ENCODE peak calls at places on chromosomes 12 and 14, in six cellular contexts. B is HL-60; D is small intestine; L is neural progenitor cell; Z is Peyer's patch; K is CD8-positive, alpha-beta memory T cell. P is an unnamed sample.

GRCh38 chr12:110537605-110538409 is 35.7 kb downstream of the RAD9B start:
- DNase-seq in K (no peak), B (no peak), L (no peak), Z (peak), D (peak), P (peak)

GRCh38 chr12:99498756-99499155 is 148.8 kb upstream of the GARIN6 start:
- DNase-seq in K (no peak), L (no peak), B (no peak), Z (no peak), D (no peak), P (no peak)

GRCh38 chr14:73252491-73253322 is 15.4 kb downstream of the PAPLN start:
- DNase-seq in Z (peak), L (no peak), D (no peak), B (no peak), K (no peak), P (no peak)

GRCh38 chr12:51898937-51899336 is 8.4 kb upstream of the ACVRL1 start:
- DNase-seq in B (no peak), L (no peak), Z (no peak), D (no peak), K (no peak), P (no peak)

GRCh38 chr12:46825526-46826414 is at the start of gene SLC38A4:
- DNase-seq in K (no peak), B (no peak), Z (peak), D (peak), L (peak), P (peak)

GRCh38 chr14:29906256-29906885 is 21.3 kb downstream of the PRKD1 start:
- DNase-seq in L (no peak), D (no peak), Z (no peak), K (no peak), B (no peak), P (no peak)

GRCh38 chr12:130249376-130249775 is 87.1 kb downstream of the FZD10 start:
- DNase-seq in B (no peak), D (no peak), K (no peak), Z (no peak), L (no peak), P (no peak)

GRCh38 chr12:19220205-19220604 is 90.7 kb downstream of the PLEKHA5 start:
- DNase-seq in Z (no peak), B (no peak), K (no peak), D (no peak), L (no peak), P (no peak)

GRCh38 chr12:93729934-93730333 is 52.8 kb downstream of the CRADD start:
- DNase-seq in B (no peak), Z (no peak), K (no peak), D (no peak), L (no peak), P (no peak)

GRCh38 chr12:114759635-114760034 is 75.7 kb upstream of the TBX3 start:
- DNase-seq in D (no peak), B (no peak), L (no peak), Z (no peak), K (no peak), P (no peak)

GRCh38 chr12:50085615-50085928 is 430 bp downstream of the SMARCD1 start:
- DNase-seq in L (no peak), Z (no peak), B (no peak), D (no peak), K (no peak), P (no peak)

GRCh38 chr12:110042260-110042659 is 6.1 kb downstream of the C12orf76 start:
- DNase-seq in K (no peak), B (no peak), D (no peak), Z (no peak), L (no peak), P (peak)

GRCh38 chr12:20508962-20509361 is 140.6 kb downstream of the PDE3A start:
- DNase-seq in Z (no peak), B (no peak), K (no peak), L (no peak), D (no peak), P (no peak)

GRCh38 chr14:81172881-81173280 is 47.9 kb downstream of the GTF2A1 start:
- DNase-seq in Z (no peak), D (no peak), L (no peak), B (no peak), K (no peak), P (no peak)

GRCh38 chr14:20350280-20350679 is 6.8 kb downstream of the PARP2 start:
- DNase-seq in D (no peak), Z (no peak), B (no peak), L (no peak), K (no peak), P (no peak)

GRCh38 chr14:62125793-62126192 is 363.6 kb downstream of the SNAPC1 start:
- DNase-seq in L (no peak), K (no peak), B (no peak), D (no peak), Z (no peak), P (no peak)
- H3K27ac ChIP-seq in L (no peak), K (no peak), B (no peak), D (no peak), Z (no peak), P (no peak)

GRCh38 chr12:102356690-102357089 is 123.7 kb downstream of the IGF1 start:
- DNase-seq in Z (no peak), B (no peak), K (no peak), L (no peak), D (no peak), P (no peak)
- H3K27ac ChIP-seq in Z (no peak), B (no peak), K (no peak), L (no peak), D (no peak), P (no peak)

GRCh38 chr12:68833508-68833907 is 25.5 kb downstream of the MDM2 start:
- DNase-seq in Z (no peak), K (no peak), B (no peak), D (no peak), L (no peak), P (no peak)

GRCh38 chr12:68837215-68837614 is 29.2 kb downstream of the MDM2 start:
- DNase-seq in K (no peak), Z (no peak), D (no peak), L (no peak), B (no peak), P (no peak)

GRCh38 chr12:68838046-68838886 is 30.3 kb downstream of the MDM2 start:
- DNase-seq in B (no peak), D (no peak), Z (no peak), L (no peak), K (no peak), P (no peak)

GRCh38 chr12:68832504-68832867 is 24.5 kb downstream of the MDM2 start:
- DNase-seq in D (no peak), B (no peak), K (no peak), L (no peak), Z (no peak), P (no peak)

DNA sequence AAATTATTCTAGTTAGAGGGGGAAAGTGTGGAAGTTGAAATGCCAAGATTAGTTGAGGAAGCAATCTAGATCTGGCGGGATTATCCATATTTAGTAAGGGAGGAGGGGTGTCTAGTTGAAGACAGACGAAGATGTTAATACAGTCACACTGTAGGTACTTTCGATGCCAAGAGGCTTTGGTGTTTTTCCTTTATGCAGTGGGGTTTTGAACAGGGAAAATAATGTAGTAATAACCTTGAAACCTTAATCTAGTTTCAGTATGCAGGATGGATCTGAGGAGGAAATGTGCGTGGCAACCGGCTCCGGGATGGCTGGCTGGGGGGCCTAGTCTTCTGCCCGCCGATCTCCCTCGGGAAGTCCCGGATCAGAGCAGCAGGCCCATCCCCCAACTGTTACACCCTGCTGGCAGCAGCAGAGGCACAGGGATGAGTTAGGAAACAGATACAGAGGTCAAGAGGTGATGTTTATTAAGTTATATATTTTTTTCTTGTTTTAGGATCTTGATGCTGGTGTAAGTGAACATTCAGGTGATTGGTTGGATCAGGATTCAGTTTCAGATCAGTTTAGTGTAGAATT is 27.4 kb downstream of the MDM2 start:
- DNase-seq in L (peak), D (no peak), B (no peak), Z (no peak), K (no peak), P (no peak)
- H3K27ac ChIP-seq in L (no peak), D (no peak), B (no peak), Z (no peak), K (no peak), P (peak)

GRCh38 chr14:95498622-95499353 is 17.7 kb downstream of the SYNE3 start:
- DNase-seq in B (no peak), D (peak), L (no peak), K (no peak), Z (peak), P (no peak)
- H3K27ac ChIP-seq in B (no peak), D (no peak), L (no peak), K (no peak), Z (no peak), P (peak)

GRCh38 chr14:25237845-25238244 is 187.9 kb upstream of the STXBP6 start:
- DNase-seq in L (peak), D (peak), Z (no peak), B (no peak), K (no peak), P (no peak)
- H3K27ac ChIP-seq in L (no peak), D (no peak), Z (no peak), B (no peak), K (no peak), P (no peak)

GRCh38 chr14:65159281-65160062 is 57.2 kb upstream of the MAX start:
- DNase-seq in Z (no peak), K (no peak), L (no peak), B (no peak), D (no peak), P (no peak)
- H3K27ac ChIP-seq in Z (no peak), K (no peak), L (no peak), B (no peak), D (no peak), P (no peak)

GRCh38 chr14:102089621-102090343 is 2.9 kb upstream of the HSP90AA1 start:
- DNase-seq in K (no peak), L (no peak), Z (no peak), B (peak), D (no peak), P (no peak)
- H3K27ac ChIP-seq in K (no peak), L (no peak), Z (no peak), B (no peak), D (no peak), P (no peak)

GRCh38 chr14:91255820-91256219 is 11.3 kb upstream of the GPR68 start:
- DNase-seq in K (no peak), D (no peak), L (no peak), Z (no peak), B (no peak), P (no peak)

GRCh38 chr14:91253795-91254323 is 9.4 kb upstream of the GPR68 start:
- DNase-seq in B (no peak), L (no peak), D (no peak), Z (no peak), K (no peak), P (no peak)

GRCh38 chr14:91254456-91254855 is 10.0 kb upstream of the GPR68 start:
- DNase-seq in L (no peak), B (no peak), Z (no peak), K (peak), D (no peak), P (no peak)

GRCh38 chr14:91256661-91257060 is 12.2 kb upstream of the GPR68 start:
- DNase-seq in B (no peak), K (no peak), D (no peak), Z (no peak), L (no peak), P (no peak)

GRCh38 chr14:91255026-91255695 is 10.7 kb upstream of the GPR68 start:
- DNase-seq in Z (no peak), B (no peak), L (no peak), D (no peak), K (no peak), P (no peak)
- H3K27ac ChIP-seq in Z (no peak), B (no peak), L (no peak), D (peak), K (no peak), P (no peak)